ENCODE peak calls at places on chromosomes 12 and 14, in four cellular contexts. One of them, this sample, is unnamed.

GRCh38 chr12:1911598-1912575 is 6.6 kb downstream of the CACNA2D4 start:
- DNase-seq in GM12878: no peak
- DNase-seq in tibial nerve: no peak
- DNase-seq in neural progenitor cell: no peak
- DNase-seq in this sample: no peak

GRCh38 chr12:120367252-120367923 is 1.6 kb downstream of the MSI1 start:
- DNase-seq in neural progenitor cell: peak; percentile 83
- DNase-seq in GM12878: no peak
- DNase-seq in tibial nerve: no peak
- DNase-seq in this sample: peak; percentile 51

GRCh38 chr12:57864811-57865751 is 18.6 kb upstream of the CTDSP2 start:
- DNase-seq in neural progenitor cell: peak; percentile 67
- DNase-seq in GM12878: no peak
- DNase-seq in tibial nerve: peak; percentile 67
- DNase-seq in this sample: peak; percentile 78

GRCh38 chr12:119772431-119772830 is 104.5 kb downstream of the PRKAB1 start:
- DNase-seq in GM12878: no peak
- DNase-seq in neural progenitor cell: no peak
- DNase-seq in tibial nerve: no peak
- DNase-seq in this sample: no peak

GRCh38 chr12:27178723-27179398 is 65.2 kb upstream of the STK38L start:
- DNase-seq in neural progenitor cell: no peak
- DNase-seq in tibial nerve: no peak
- DNase-seq in GM12878: no peak
- DNase-seq in this sample: no peak

GRCh38 chr14:71607056-71607455 is 325.2 kb upstream of the RGS6 start:
- DNase-seq in neural progenitor cell: no peak
- DNase-seq in tibial nerve: no peak
- DNase-seq in GM12878: no peak
- DNase-seq in this sample: no peak

GRCh38 chr12:59708484-59708883 is 112.7 kb downstream of the SLC16A7 start:
- DNase-seq in GM12878: no peak
- DNase-seq in neural progenitor cell: no peak
- DNase-seq in tibial nerve: no peak
- DNase-seq in this sample: no peak

GRCh38 chr14:93323597-93323992 is 9.2 kb downstream of the BTBD7 start:
- DNase-seq in tibial nerve: no peak
- DNase-seq in neural progenitor cell: no peak
- DNase-seq in GM12878: no peak
- DNase-seq in this sample: no peak

GRCh38 chr12:92566448-92567040 is 136.2 kb upstream of the PLEKHG7 start:
- DNase-seq in GM12878: no peak
- DNase-seq in tibial nerve: no peak
- DNase-seq in neural progenitor cell: no peak
- DNase-seq in this sample: no peak

DNA sequence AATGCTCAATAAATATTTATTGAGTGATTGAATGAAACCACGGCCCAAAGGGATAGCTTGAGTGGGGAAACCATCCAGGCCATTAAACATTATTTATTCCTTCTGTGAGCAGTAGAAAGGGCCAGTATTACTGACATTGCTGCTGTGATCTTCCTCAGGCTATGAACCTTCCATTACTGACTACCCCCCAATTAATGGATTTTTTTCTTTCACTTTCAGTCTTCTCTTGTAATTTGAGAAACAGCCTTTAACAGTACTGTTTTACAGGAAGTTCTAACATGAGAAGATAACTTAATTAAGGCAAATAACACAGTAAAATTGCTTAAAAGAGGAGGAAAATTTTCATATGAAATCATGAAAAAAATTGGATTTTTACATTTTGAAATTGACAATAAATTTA is 629.5 kb downstream of the TRHDE start:
- DNase-seq in tibial nerve: no peak
- DNase-seq in neural progenitor cell: no peak
- DNase-seq in GM12878: no peak
- DNase-seq in this sample: no peak
- TF ChIP-seq CTCF in tibial nerve: no peak
- TF ChIP-seq CTCF in neural progenitor cell: no peak
- TF ChIP-seq CTCF in GM12878: no peak
- TF ChIP-seq CTCF in this sample: no peak

GRCh38 chr14:90534091-90534837 is 137.4 kb downstream of the CALM1 start:
- DNase-seq in neural progenitor cell: no peak
- DNase-seq in tibial nerve: no peak
- DNase-seq in GM12878: no peak
- DNase-seq in this sample: no peak
- H3K27ac ChIP-seq in neural progenitor cell: no peak overlapping the region
- H3K27ac ChIP-seq in tibial nerve: no peak overlapping the region
- H3K27ac ChIP-seq in GM12878: no peak overlapping the region
- H3K27ac ChIP-seq in this sample: no peak overlapping the region

GRCh38 chr12:24991209-24992049 is 42.5 kb upstream of the BCAT1 start:
- DNase-seq in GM12878: peak; percentile 65
- DNase-seq in tibial nerve: no peak
- DNase-seq in neural progenitor cell: peak; percentile 62
- DNase-seq in this sample: peak; percentile 72
- TF ChIP-seq CTCF in GM12878: peak; percentile 45
- TF ChIP-seq CTCF in tibial nerve: peak; percentile 64
- TF ChIP-seq CTCF in neural progenitor cell: peak; percentile 86
- TF ChIP-seq CTCF in this sample: peak; percentile 72

GRCh38 chr14:31881531-31882310 is 195.4 kb upstream of the ARHGAP5 start:
- DNase-seq in neural progenitor cell: no peak
- DNase-seq in tibial nerve: no peak
- DNase-seq in GM12878: no peak
- DNase-seq in this sample: no peak

GRCh38 chr14:31877333-31877798 is 199.7 kb upstream of the ARHGAP5 start:
- DNase-seq in GM12878: no peak
- DNase-seq in neural progenitor cell: no peak
- DNase-seq in tibial nerve: no peak
- DNase-seq in this sample: peak; percentile 70

GRCh38 chr14:31880935-31881334 is 196.2 kb upstream of the ARHGAP5 start:
- DNase-seq in GM12878: no peak
- DNase-seq in neural progenitor cell: no peak
- DNase-seq in tibial nerve: no peak
- DNase-seq in this sample: no peak

GRCh38 chr14:31879661-31880348 is 197.3 kb upstream of the ARHGAP5 start:
- DNase-seq in neural progenitor cell: no peak
- DNase-seq in tibial nerve: no peak
- DNase-seq in GM12878: no peak
- DNase-seq in this sample: peak; percentile 10

DNA sequence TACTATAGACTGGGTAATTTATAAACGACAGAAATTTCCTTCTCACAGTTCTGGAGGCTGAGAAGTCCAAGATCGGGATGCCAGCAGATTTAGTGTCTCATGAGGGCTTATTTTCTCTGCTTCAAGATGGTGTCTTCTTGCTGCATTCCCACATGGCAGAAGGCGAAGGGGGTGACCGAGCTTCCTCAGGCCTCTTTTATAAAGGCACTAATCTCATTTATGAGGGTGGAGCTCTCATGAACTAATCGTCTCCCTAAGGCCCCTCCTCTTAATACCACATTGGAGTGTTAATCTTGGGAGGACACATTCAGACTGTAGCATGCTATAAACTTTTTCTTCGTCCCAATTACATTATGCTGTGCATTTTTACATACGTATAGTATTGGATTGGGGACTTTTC is 200.4 kb upstream of the ARHGAP5 start:
- DNase-seq in neural progenitor cell: no peak
- DNase-seq in tibial nerve: no peak
- DNase-seq in GM12878: no peak
- DNase-seq in this sample: peak; percentile 65
- H3K27ac ChIP-seq in neural progenitor cell: no peak overlapping the region
- H3K27ac ChIP-seq in tibial nerve: no peak overlapping the region
- H3K27ac ChIP-seq in GM12878: no peak overlapping the region
- H3K27ac ChIP-seq in this sample: peak overlapping the region; percentile 25

GRCh38 chr12:66446276-66446675 is 144.0 kb downstream of the HELB start:
- DNase-seq in GM12878: no peak
- DNase-seq in tibial nerve: no peak
- DNase-seq in neural progenitor cell: no peak
- DNase-seq in this sample: no peak
- TF ChIP-seq CTCF in GM12878: no peak
- TF ChIP-seq CTCF in tibial nerve: no peak
- TF ChIP-seq CTCF in neural progenitor cell: no peak
- TF ChIP-seq CTCF in this sample: no peak

DNA sequence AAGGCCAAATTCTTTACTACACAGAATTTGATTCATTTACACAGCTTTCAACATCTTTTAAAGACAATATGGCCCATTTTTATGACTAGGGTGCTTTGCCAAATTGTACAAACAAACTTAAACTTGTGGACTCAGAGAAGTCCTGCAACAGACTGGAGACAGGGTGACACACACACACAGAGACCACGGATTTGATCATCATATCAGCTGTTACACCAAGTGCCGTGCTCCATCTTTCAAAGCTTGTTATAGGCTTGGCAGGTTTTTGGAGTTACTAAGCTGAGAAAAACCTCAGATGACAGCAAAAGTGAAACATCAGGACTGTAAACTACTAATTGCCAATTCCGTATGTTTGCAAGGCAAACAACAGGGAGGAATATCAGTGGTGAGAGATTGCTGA is 811.7 kb downstream of the GALC start:
- DNase-seq in neural progenitor cell: no peak
- DNase-seq in GM12878: no peak
- DNase-seq in tibial nerve: no peak
- DNase-seq in this sample: no peak
- H3K27ac ChIP-seq in neural progenitor cell: no peak overlapping the region
- H3K27ac ChIP-seq in GM12878: no peak overlapping the region
- H3K27ac ChIP-seq in tibial nerve: no peak overlapping the region
- H3K27ac ChIP-seq in this sample: no peak overlapping the region

GRCh38 chr12:22665476-22665875 is 40.5 kb downstream of the ETNK1 start:
- DNase-seq in tibial nerve: no peak
- DNase-seq in neural progenitor cell: no peak
- DNase-seq in GM12878: no peak
- DNase-seq in this sample: no peak
- TF ChIP-seq CTCF in tibial nerve: no peak
- TF ChIP-seq CTCF in neural progenitor cell: no peak
- TF ChIP-seq CTCF in GM12878: no peak
- TF ChIP-seq CTCF in this sample: no peak

DNA sequence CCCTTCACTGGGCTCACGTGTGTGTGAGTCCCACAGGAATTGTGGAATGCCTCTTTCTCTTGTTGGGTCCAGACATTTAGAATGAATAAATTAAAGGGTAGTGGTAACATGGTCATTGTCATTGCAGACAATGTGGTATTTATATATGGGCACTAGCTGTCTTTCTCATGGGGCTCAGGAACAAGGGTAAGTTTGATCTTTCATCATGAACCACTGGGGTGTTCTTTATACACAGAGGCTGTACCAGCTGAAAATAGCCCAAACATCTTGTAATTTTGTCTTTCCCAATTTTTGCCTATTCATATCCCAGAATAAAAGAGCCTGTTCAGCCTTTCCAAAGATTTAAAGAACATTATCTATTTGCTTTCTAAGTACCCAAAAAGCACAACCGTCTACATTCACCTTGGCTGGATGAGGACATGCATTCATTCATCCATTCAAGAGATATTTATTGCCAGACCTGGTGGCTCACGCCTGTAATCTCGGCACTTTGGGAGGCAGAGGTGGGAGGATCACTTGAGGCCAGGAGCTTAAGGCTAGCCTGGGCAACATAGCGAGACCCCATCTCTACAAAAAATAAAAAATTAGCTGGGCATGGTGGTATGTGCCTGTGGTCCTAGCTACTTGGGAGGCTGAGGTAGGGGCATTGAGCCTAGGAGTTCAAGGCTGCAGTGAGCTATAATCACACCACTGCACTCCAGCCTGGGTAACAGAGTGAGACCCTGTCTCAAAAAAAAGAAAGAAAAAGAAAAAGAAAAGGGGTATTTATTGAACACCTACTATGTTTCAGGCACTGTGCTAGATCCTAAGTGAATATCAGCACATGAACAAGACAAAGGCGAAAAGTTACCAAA is 4.4 kb upstream of the FOS start:
- DNase-seq in GM12878: no peak
- DNase-seq in neural progenitor cell: no peak
- DNase-seq in tibial nerve: no peak
- DNase-seq in this sample: no peak
- H3K27ac ChIP-seq in GM12878: no peak overlapping the region
- H3K27ac ChIP-seq in neural progenitor cell: no peak overlapping the region
- H3K27ac ChIP-seq in tibial nerve: peak overlapping the region; percentile 100
- H3K27ac ChIP-seq in this sample: no peak overlapping the region

DNA sequence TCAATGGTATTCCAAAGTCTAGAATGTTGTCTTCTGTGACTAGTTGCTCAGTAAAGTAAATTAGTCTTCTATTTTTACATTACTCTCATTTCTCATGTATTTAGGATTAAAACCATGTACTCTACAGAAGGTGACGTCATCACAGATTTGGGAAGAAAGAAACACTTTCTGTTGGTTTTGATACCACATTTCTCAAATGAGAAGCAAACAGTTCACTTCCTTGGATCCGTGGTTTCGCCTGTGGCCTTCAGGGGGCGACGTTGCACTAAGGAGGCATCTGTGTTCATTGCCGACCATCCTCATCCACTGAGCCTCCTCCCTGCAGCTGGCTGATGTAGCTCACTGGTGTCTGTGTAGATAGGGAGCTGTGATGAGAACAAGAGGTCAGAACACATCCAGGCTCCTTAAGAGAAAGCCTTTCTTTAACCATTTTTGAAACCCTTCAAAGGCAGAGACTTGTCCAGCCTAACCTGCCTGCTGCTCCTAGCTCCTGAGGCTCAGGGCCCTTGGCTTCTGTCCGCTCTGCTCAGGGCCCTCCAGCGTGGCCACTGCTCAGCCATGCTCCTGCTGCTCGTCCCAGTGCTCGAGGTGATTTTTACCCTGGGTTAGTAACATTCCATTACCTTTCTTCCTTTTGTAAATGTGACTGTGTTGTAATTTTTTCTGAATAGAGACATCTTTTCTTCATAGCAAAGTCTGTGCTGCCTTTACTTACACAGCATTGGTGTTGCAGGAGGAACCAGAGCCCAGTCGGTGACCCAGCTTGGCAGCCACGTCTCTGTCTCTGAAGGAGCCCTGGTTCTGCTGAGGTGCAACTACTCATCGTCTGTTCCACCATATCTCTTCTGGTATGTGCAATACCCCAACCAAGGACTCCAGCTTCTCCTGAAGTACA is 220.6 kb upstream of the OR4E1 start:
- DNase-seq in GM12878: no peak
- DNase-seq in neural progenitor cell: peak; percentile 52
- DNase-seq in tibial nerve: no peak
- DNase-seq in this sample: peak; percentile 41
- TF ChIP-seq CTCF in GM12878: peak; percentile 47
- TF ChIP-seq CTCF in neural progenitor cell: peak; percentile 70
- TF ChIP-seq CTCF in tibial nerve: no peak
- TF ChIP-seq CTCF in this sample: peak; percentile 73

This sample was measured in A673.